ENCODE peak calls at places on chromosomes 13 and 19, in eight cellular contexts. One of them, this sample, is unnamed.

GRCh38 chr19:11111771-11112144 is 22.5 kb downstream of the LDLR start:
- DNase-seq in cardiac muscle cell: no peak
- DNase-seq in AG04450: no peak
- DNase-seq in WERI-Rb-1: no peak
- DNase-seq in DND-41: no peak
- DNase-seq in right lobe of liver: no peak
- DNase-seq in tibial nerve: no peak
- DNase-seq in dorsolateral prefrontal cortex: no peak
- DNase-seq in this sample: peak

GRCh38 chr19:40907968-40908735 is 26.1 kb upstream of the CYP2A7 start:
- DNase-seq in cardiac muscle cell: no peak
- DNase-seq in AG04450: no peak
- DNase-seq in WERI-Rb-1: no peak
- DNase-seq in DND-41: no peak
- DNase-seq in right lobe of liver: no peak
- DNase-seq in tibial nerve: no peak
- DNase-seq in dorsolateral prefrontal cortex: no peak
- DNase-seq in this sample: peak

GRCh38 chr13:73429691-73430090 is 370.9 kb downstream of the KLF5 start:
- DNase-seq in cardiac muscle cell: peak
- DNase-seq in AG04450: no peak
- DNase-seq in WERI-Rb-1: no peak
- DNase-seq in DND-41: no peak
- DNase-seq in right lobe of liver: no peak
- DNase-seq in tibial nerve: no peak
- DNase-seq in dorsolateral prefrontal cortex: no peak
- DNase-seq in this sample: no peak

GRCh38 chr13:90680826-90681225 is 666.7 kb upstream of the MIR17HG start:
- DNase-seq in cardiac muscle cell: no peak
- DNase-seq in AG04450: no peak
- DNase-seq in WERI-Rb-1: no peak
- DNase-seq in DND-41: no peak
- DNase-seq in right lobe of liver: no peak
- DNase-seq in tibial nerve: no peak
- DNase-seq in dorsolateral prefrontal cortex: no peak
- DNase-seq in this sample: no peak

GRCh38 chr13:80215368-80215767 is 125.6 kb downstream of the SPRY2 start:
- DNase-seq in cardiac muscle cell: peak
- DNase-seq in AG04450: peak
- DNase-seq in WERI-Rb-1: no peak
- DNase-seq in DND-41: no peak
- DNase-seq in right lobe of liver: no peak
- DNase-seq in tibial nerve: no peak
- DNase-seq in dorsolateral prefrontal cortex: no peak
- DNase-seq in this sample: no peak

GRCh38 chr19:55958356-55958755 is 10.7 kb downstream of the NLRP8 start:
- DNase-seq in cardiac muscle cell: no peak
- DNase-seq in AG04450: no peak
- DNase-seq in WERI-Rb-1: no peak
- DNase-seq in DND-41: no peak
- DNase-seq in right lobe of liver: no peak
- DNase-seq in tibial nerve: no peak
- DNase-seq in dorsolateral prefrontal cortex: no peak
- DNase-seq in this sample: no peak

GRCh38 chr19:46132508-46133100 is 8.1 kb upstream of the IGFL3 start:
- DNase-seq in cardiac muscle cell: no peak
- DNase-seq in AG04450: no peak
- DNase-seq in WERI-Rb-1: no peak
- DNase-seq in DND-41: no peak
- DNase-seq in right lobe of liver: no peak
- DNase-seq in tibial nerve: no peak
- DNase-seq in dorsolateral prefrontal cortex: no peak
- DNase-seq in this sample: no peak

GRCh38 chr19:43078311-43078710 is 4.2 kb downstream of the PSG2 start:
- DNase-seq in cardiac muscle cell: peak
- DNase-seq in AG04450: peak
- DNase-seq in WERI-Rb-1: no peak
- DNase-seq in DND-41: no peak
- DNase-seq in right lobe of liver: no peak
- DNase-seq in tibial nerve: no peak
- DNase-seq in dorsolateral prefrontal cortex: no peak
- DNase-seq in this sample: no peak

GRCh38 chr19:15836595-15837398 is 21.3 kb upstream of the OR10H1 start:
- DNase-seq in cardiac muscle cell: peak
- DNase-seq in AG04450: peak
- DNase-seq in WERI-Rb-1: peak
- DNase-seq in DND-41: peak
- DNase-seq in right lobe of liver: peak
- DNase-seq in tibial nerve: peak
- DNase-seq in dorsolateral prefrontal cortex: peak
- DNase-seq in this sample: peak

GRCh38 chr13:99658266-99658991 is 157.2 kb downstream of the TM9SF2 start:
- DNase-seq in cardiac muscle cell: peak
- DNase-seq in AG04450: no peak
- DNase-seq in WERI-Rb-1: peak
- DNase-seq in DND-41: peak
- DNase-seq in right lobe of liver: peak
- DNase-seq in tibial nerve: peak
- DNase-seq in dorsolateral prefrontal cortex: peak
- DNase-seq in this sample: no peak

GRCh38 chr19:45305007-45305406 is 17.7 kb downstream of the CKM start:
- DNase-seq in cardiac muscle cell: no peak
- DNase-seq in AG04450: no peak
- DNase-seq in WERI-Rb-1: no peak
- DNase-seq in DND-41: no peak
- DNase-seq in right lobe of liver: no peak
- DNase-seq in tibial nerve: no peak
- DNase-seq in dorsolateral prefrontal cortex: no peak
- DNase-seq in this sample: no peak

GRCh38 chr19:39514840-39515550 is at the start of gene SELENOV:
- DNase-seq in cardiac muscle cell: no peak
- DNase-seq in AG04450: no peak
- DNase-seq in WERI-Rb-1: no peak
- DNase-seq in DND-41: no peak
- DNase-seq in right lobe of liver: no peak
- DNase-seq in tibial nerve: no peak
- DNase-seq in dorsolateral prefrontal cortex: no peak
- DNase-seq in this sample: peak

GRCh38 chr19:38263696-38264485 is 482 bp upstream of the SPINT2 start:
- DNase-seq in cardiac muscle cell: peak
- DNase-seq in AG04450: no peak
- DNase-seq in WERI-Rb-1: no peak
- DNase-seq in DND-41: no peak
- DNase-seq in right lobe of liver: peak
- DNase-seq in tibial nerve: no peak
- DNase-seq in dorsolateral prefrontal cortex: peak
- DNase-seq in this sample: peak

GRCh38 chr19:38862321-38863059 is 12.7 kb upstream of the HNRNPL start:
- DNase-seq in cardiac muscle cell: peak
- DNase-seq in AG04450: no peak
- DNase-seq in WERI-Rb-1: no peak
- DNase-seq in DND-41: no peak
- DNase-seq in right lobe of liver: no peak
- DNase-seq in tibial nerve: no peak
- DNase-seq in dorsolateral prefrontal cortex: no peak
- DNase-seq in this sample: no peak

GRCh38 chr13:59842507-59842906 is 321.2 kb downstream of the DIAPH3 start:
- DNase-seq in cardiac muscle cell: no peak
- DNase-seq in AG04450: no peak
- DNase-seq in WERI-Rb-1: no peak
- DNase-seq in DND-41: no peak
- DNase-seq in right lobe of liver: no peak
- DNase-seq in tibial nerve: no peak
- DNase-seq in dorsolateral prefrontal cortex: no peak
- DNase-seq in this sample: no peak

GRCh38 chr19:51096473-51097165 is 11.6 kb downstream of the CTU1 start:
- DNase-seq in cardiac muscle cell: no peak
- DNase-seq in AG04450: no peak
- DNase-seq in WERI-Rb-1: no peak
- DNase-seq in DND-41: no peak
- DNase-seq in right lobe of liver: peak
- DNase-seq in tibial nerve: no peak
- DNase-seq in dorsolateral prefrontal cortex: no peak
- DNase-seq in this sample: peak

GRCh38 chr19:51571599-51571998 is 516 bp downstream of the ZNF175 start:
- DNase-seq in cardiac muscle cell: no peak
- DNase-seq in AG04450: no peak
- DNase-seq in WERI-Rb-1: no peak
- DNase-seq in DND-41: no peak
- DNase-seq in right lobe of liver: no peak
- DNase-seq in tibial nerve: no peak
- DNase-seq in dorsolateral prefrontal cortex: no peak
- DNase-seq in this sample: no peak

GRCh38 chr19:5498817-5499535 is 43.8 kb downstream of the ZNRF4 start:
- DNase-seq in cardiac muscle cell: no peak
- DNase-seq in AG04450: no peak
- DNase-seq in WERI-Rb-1: no peak
- DNase-seq in DND-41: no peak
- DNase-seq in right lobe of liver: no peak
- DNase-seq in tibial nerve: no peak
- DNase-seq in dorsolateral prefrontal cortex: no peak
- DNase-seq in this sample: peak

GRCh38 chr13:43360911-43361605 is 337.7 kb downstream of the DNAJC15 start:
- DNase-seq in cardiac muscle cell: peak
- DNase-seq in AG04450: no peak
- DNase-seq in WERI-Rb-1: no peak
- DNase-seq in DND-41: no peak
- DNase-seq in right lobe of liver: no peak
- DNase-seq in tibial nerve: no peak
- DNase-seq in dorsolateral prefrontal cortex: no peak
- DNase-seq in this sample: peak

GRCh38 chr19:14093117-14093784 is 2.7 kb upstream of the SAMD1 start:
- DNase-seq in cardiac muscle cell: no peak
- DNase-seq in AG04450: no peak
- DNase-seq in WERI-Rb-1: no peak
- DNase-seq in DND-41: no peak
- DNase-seq in right lobe of liver: no peak
- DNase-seq in tibial nerve: no peak
- DNase-seq in dorsolateral prefrontal cortex: no peak
- DNase-seq in this sample: peak

GRCh38 chr19:5050905-5051304 is 82.0 kb downstream of the KDM4B start:
- DNase-seq in cardiac muscle cell: no peak
- DNase-seq in AG04450: no peak
- DNase-seq in WERI-Rb-1: no peak
- DNase-seq in DND-41: no peak
- DNase-seq in right lobe of liver: no peak
- DNase-seq in tibial nerve: no peak
- DNase-seq in dorsolateral prefrontal cortex: no peak
- DNase-seq in this sample: no peak

GRCh38 chr13:102323012-102323411 is 78.8 kb downstream of the FGF14 start:
- DNase-seq in cardiac muscle cell: no peak
- DNase-seq in AG04450: no peak
- DNase-seq in WERI-Rb-1: no peak
- DNase-seq in DND-41: no peak
- DNase-seq in right lobe of liver: no peak
- DNase-seq in tibial nerve: no peak
- DNase-seq in dorsolateral prefrontal cortex: no peak
- DNase-seq in this sample: no peak

GRCh38 chr19:11227201-11227886 is 12.1 kb upstream of the ANGPTL8 start:
- DNase-seq in cardiac muscle cell: no peak
- DNase-seq in AG04450: no peak
- DNase-seq in WERI-Rb-1: peak
- DNase-seq in DND-41: peak
- DNase-seq in right lobe of liver: no peak
- DNase-seq in tibial nerve: no peak
- DNase-seq in dorsolateral prefrontal cortex: no peak
- DNase-seq in this sample: peak

GRCh38 chr13:50244355-50244912 is 229.2 kb downstream of the KCNRG start:
- DNase-seq in cardiac muscle cell: no peak
- DNase-seq in AG04450: no peak
- DNase-seq in WERI-Rb-1: no peak
- DNase-seq in DND-41: no peak
- DNase-seq in right lobe of liver: no peak
- DNase-seq in tibial nerve: no peak
- DNase-seq in dorsolateral prefrontal cortex: no peak
- DNase-seq in this sample: no peak
- H3K27ac ChIP-seq in cardiac muscle cell: no peak
- H3K27ac ChIP-seq in AG04450: no peak
- H3K27ac ChIP-seq in WERI-Rb-1: no peak
- H3K27ac ChIP-seq in DND-41: no peak
- H3K27ac ChIP-seq in right lobe of liver: peak
- H3K27ac ChIP-seq in tibial nerve: no peak
- H3K27ac ChIP-seq in dorsolateral prefrontal cortex: no peak
- H3K27ac ChIP-seq in this sample: peak

DNA sequence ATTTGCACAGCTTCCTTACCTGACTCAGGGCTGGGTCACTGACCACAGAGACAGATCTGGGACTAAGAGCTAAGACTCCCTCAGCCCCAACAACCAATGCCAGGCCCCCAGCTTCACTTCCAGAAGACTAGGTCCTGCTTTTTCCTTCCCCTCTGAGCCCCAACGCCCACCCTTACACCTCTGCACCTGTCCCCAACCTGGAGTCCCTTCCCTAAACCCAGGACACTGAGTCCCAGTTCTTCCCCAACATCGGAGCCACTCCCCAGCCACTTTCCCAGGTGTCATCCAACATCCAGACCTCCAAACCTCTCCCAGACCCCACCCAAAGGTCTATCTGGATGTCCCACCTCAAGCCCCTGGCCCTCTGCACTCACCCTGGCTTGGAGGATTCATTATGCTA is 2.9 kb downstream of the FCER2 start:
- DNase-seq in cardiac muscle cell: no peak
- DNase-seq in AG04450: no peak
- DNase-seq in WERI-Rb-1: no peak
- DNase-seq in DND-41: no peak
- DNase-seq in right lobe of liver: no peak
- DNase-seq in tibial nerve: no peak
- DNase-seq in dorsolateral prefrontal cortex: no peak
- DNase-seq in this sample: peak
- H3K27ac ChIP-seq in cardiac muscle cell: no peak
- H3K27ac ChIP-seq in AG04450: no peak
- H3K27ac ChIP-seq in WERI-Rb-1: no peak
- H3K27ac ChIP-seq in DND-41: no peak
- H3K27ac ChIP-seq in right lobe of liver: no peak
- H3K27ac ChIP-seq in tibial nerve: no peak
- H3K27ac ChIP-seq in dorsolateral prefrontal cortex: no peak
- H3K27ac ChIP-seq in this sample: no peak

DNA sequence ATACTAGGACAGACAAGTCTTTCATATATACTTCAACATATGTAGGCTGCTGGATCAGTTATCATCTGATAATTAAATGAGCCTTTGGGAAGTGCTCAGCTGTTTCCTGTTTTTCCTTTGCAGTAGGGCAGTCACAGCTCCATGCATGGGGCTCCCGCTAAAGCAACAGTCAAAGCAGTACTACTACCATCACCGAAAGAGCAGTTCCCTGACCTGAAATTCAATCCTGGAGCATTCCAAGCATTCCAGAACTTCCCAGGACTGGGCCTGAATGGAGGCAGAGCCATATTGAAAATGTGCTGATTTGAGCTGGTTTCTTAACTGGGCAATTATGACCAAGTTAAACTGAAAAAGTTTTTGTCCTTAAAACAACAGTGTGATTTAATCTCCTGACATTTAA is 20.5 kb downstream of the MICU2 start:
- DNase-seq in cardiac muscle cell: peak
- DNase-seq in AG04450: no peak
- DNase-seq in WERI-Rb-1: no peak
- DNase-seq in DND-41: no peak
- DNase-seq in right lobe of liver: no peak
- DNase-seq in tibial nerve: no peak
- DNase-seq in dorsolateral prefrontal cortex: no peak
- DNase-seq in this sample: no peak
- H3K27ac ChIP-seq in cardiac muscle cell: no peak
- H3K27ac ChIP-seq in AG04450: no peak
- H3K27ac ChIP-seq in WERI-Rb-1: no peak
- H3K27ac ChIP-seq in DND-41: no peak
- H3K27ac ChIP-seq in right lobe of liver: no peak
- H3K27ac ChIP-seq in tibial nerve: no peak
- H3K27ac ChIP-seq in dorsolateral prefrontal cortex: no peak
- H3K27ac ChIP-seq in this sample: no peak

GRCh38 chr13:48264052-48264451 is 31.0 kb downstream of the ITM2B start:
- DNase-seq in cardiac muscle cell: no peak
- DNase-seq in AG04450: no peak
- DNase-seq in WERI-Rb-1: no peak
- DNase-seq in DND-41: no peak
- DNase-seq in right lobe of liver: no peak
- DNase-seq in tibial nerve: no peak
- DNase-seq in dorsolateral prefrontal cortex: no peak
- DNase-seq in this sample: no peak
- H3K27ac ChIP-seq in cardiac muscle cell: no peak
- H3K27ac ChIP-seq in AG04450: no peak
- H3K27ac ChIP-seq in WERI-Rb-1: no peak
- H3K27ac ChIP-seq in DND-41: no peak
- H3K27ac ChIP-seq in right lobe of liver: no peak
- H3K27ac ChIP-seq in tibial nerve: no peak
- H3K27ac ChIP-seq in dorsolateral prefrontal cortex: no peak
- H3K27ac ChIP-seq in this sample: no peak